ENCODE peak calls at places on chromosomes 12 and 14, in four cellular contexts. One of them, this sample, is unnamed.

GRCh38 chr14:95953111-95953724 is 76.6 kb downstream of the TUNAR start:
- DNase-seq in A549: no peak
- DNase-seq in CD4-positive, alpha-beta T cell: no peak
- DNase-seq in GM12892: no peak
- DNase-seq in this sample: no peak

GRCh38 chr12:48104531-48104930 is 1.3 kb downstream of the SENP1 start:
- DNase-seq in A549: no peak
- DNase-seq in CD4-positive, alpha-beta T cell: no peak
- DNase-seq in GM12892: no peak
- DNase-seq in this sample: no peak

GRCh38 chr14:69204753-69205152 is 13.5 kb downstream of the EXD2 start:
- DNase-seq in A549: no peak
- DNase-seq in CD4-positive, alpha-beta T cell: no peak
- DNase-seq in GM12892: no peak
- DNase-seq in this sample: no peak

GRCh38 chr12:98733667-98734350 is 88.7 kb downstream of the APAF1 start:
- DNase-seq in A549: no peak
- DNase-seq in CD4-positive, alpha-beta T cell: no peak
- DNase-seq in GM12892: no peak
- DNase-seq in this sample: no peak

GRCh38 chr12:90153827-90154226 is 445.2 kb upstream of the ATP2B1 start:
- DNase-seq in A549: no peak
- DNase-seq in CD4-positive, alpha-beta T cell: no peak
- DNase-seq in GM12892: no peak
- DNase-seq in this sample: no peak

GRCh38 chr14:22497671-22498093 is 91.3 kb downstream of the DAD1 start:
- DNase-seq in A549: no peak
- DNase-seq in CD4-positive, alpha-beta T cell: no peak
- DNase-seq in GM12892: no peak
- DNase-seq in this sample: no peak

GRCh38 chr12:56299308-56299852 is 750 bp downstream of the CS start:
- DNase-seq in A549: no peak
- DNase-seq in CD4-positive, alpha-beta T cell: no peak
- DNase-seq in GM12892: no peak
- DNase-seq in this sample: no peak

GRCh38 chr12:54153586-54153985 is 35.2 kb downstream of the SMUG1 start:
- DNase-seq in A549: no peak
- DNase-seq in CD4-positive, alpha-beta T cell: no peak
- DNase-seq in GM12892: no peak
- DNase-seq in this sample: no peak

GRCh38 chr12:127888948-127889347 is 378.0 kb upstream of the TMEM132C start:
- DNase-seq in A549: no peak
- DNase-seq in CD4-positive, alpha-beta T cell: no peak
- DNase-seq in GM12892: no peak
- DNase-seq in this sample: no peak

GRCh38 chr14:95126906-95127530 is 30.3 kb downstream of the DICER1 start:
- DNase-seq in A549: no peak
- DNase-seq in CD4-positive, alpha-beta T cell: no peak
- DNase-seq in GM12892: no peak
- DNase-seq in this sample: no peak

GRCh38 chr14:20278414-20278813 is 27.3 kb downstream of the TTC5 start:
- DNase-seq in A549: no peak
- DNase-seq in CD4-positive, alpha-beta T cell: no peak
- DNase-seq in GM12892: no peak
- DNase-seq in this sample: no peak

GRCh38 chr14:96385385-96385784 is 6.5 kb upstream of the AK7 start:
- DNase-seq in A549: no peak
- DNase-seq in CD4-positive, alpha-beta T cell: no peak
- DNase-seq in GM12892: no peak
- DNase-seq in this sample: no peak